ENCODE peak calls at places on chromosomes 2 and 18, in five cellular contexts. O is cardiac fibroblast, S is dorsolateral prefrontal cortex, M is spleen, G is astrocyte. L is an unnamed sample.
A peak's percentile ranks its signal among the peaks of the same experiment; 100 is the strongest.

GRCh38 chr18:62398291-62398690 is 73.2 kb downstream of the TNFRSF11A start:
- DNase-seq in O (no peak), M (no peak), G (no peak), S (no peak), L (no peak)

GRCh38 chr2:13660231-13660630 is 943.5 kb downstream of the TRIB2 start:
- DNase-seq in M (no peak), O (no peak), G (no peak), S (no peak), L (no peak)

GRCh38 chr2:47903781-47904447 is 2.4 kb downstream of the FBXO11 start:
- DNase-seq in S (no peak), M (no peak), G (no peak), O (no peak), L (no peak)

GRCh38 chr2:23627236-23627990 is 242.4 kb downstream of the KLHL29 start:
- DNase-seq in M (peak; percentile 46), S (no peak), G (no peak), O (no peak), L (no peak)

GRCh38 chr2:43370705-43371104 is 144.3 kb upstream of the ZFP36L2 start:
- DNase-seq in S (no peak), O (peak; percentile 54), M (no peak), G (peak; percentile 65), L (no peak)

GRCh38 chr2:128689971-128690370 is 371.3 kb upstream of the HS6ST1 start:
- DNase-seq in S (no peak), O (no peak), M (no peak), G (no peak), L (no peak)

GRCh38 chr2:8103085-8103708 is 578.7 kb upstream of the ID2 start:
- DNase-seq in G (no peak), O (no peak), S (no peak), M (no peak), L (peak; percentile 46)

GRCh38 chr2:108288534-108289106 is at the start of gene SULT1C2:
- DNase-seq in G (peak; percentile 40), O (no peak), M (no peak), S (no peak), L (no peak)

GRCh38 chr2:138866797-138867196 is 86.6 kb upstream of the NXPH2 start:
- DNase-seq in G (no peak), S (no peak), M (no peak), O (no peak), L (no peak)

GRCh38 chr2:69185807-69186206 is 172.8 kb downstream of the ANTXR1 start:
- DNase-seq in S (no peak), O (no peak), G (no peak), M (no peak), L (no peak)

GRCh38 chr2:157492189-157492773 is 48.4 kb upstream of the CYTIP start:
- DNase-seq in G (peak; percentile 30), M (peak; percentile 85), S (peak; percentile 74), O (peak; percentile 75), L (no peak)

GRCh38 chr2:237726401-237726830 is 72.2 kb upstream of the RBM44 start:
- DNase-seq in G (peak; percentile 83), S (no peak), M (no peak), O (peak; percentile 84), L (peak; percentile 87)

GRCh38 chr2:240255811-240256703 is 115.6 kb upstream of the OTOS start:
- DNase-seq in S (no peak), G (peak; percentile 20), M (peak; percentile 56), O (no peak), L (no peak)

GRCh38 chr2:75494137-75494769 is 66.5 kb downstream of the EVA1A start:
- DNase-seq in S (no peak), G (no peak), O (peak; percentile 3), M (no peak), L (no peak)

GRCh38 chr2:40415391-40415790 is 36.5 kb downstream of the SLC8A1 start:
- DNase-seq in G (no peak), M (no peak), O (no peak), S (no peak), L (no peak)

GRCh38 chr2:236705295-236706114 is 135.9 kb downstream of the ACKR3 start:
- DNase-seq in S (no peak), M (no peak), O (no peak), G (no peak), L (no peak)

GRCh38 chr2:113112438-113112837 is 15.0 kb upstream of the IL1RN start:
- DNase-seq in O (no peak), S (no peak), G (no peak), M (no peak), L (no peak)

GRCh38 chr2:148978736-148979135 is 59.8 kb upstream of the LYPD6B start:
- DNase-seq in G (no peak), O (peak; percentile 24), M (no peak), S (no peak), L (no peak)

GRCh38 chr2:161416294-161416632 is at the start of gene TBR1:
- DNase-seq in O (no peak), M (no peak), G (no peak), S (no peak), L (no peak)

GRCh38 chr2:161415041-161415440 is 1.1 kb upstream of the TBR1 start:
- DNase-seq in S (no peak), M (no peak), G (no peak), O (no peak), L (no peak)

GRCh38 chr2:161416633-161417427 is 733 bp downstream of the TBR1 start:
- DNase-seq in S (no peak), M (no peak), G (no peak), O (no peak), L (no peak)

GRCh38 chr2:161414385-161415040 is 1.6 kb upstream of the TBR1 start:
- DNase-seq in O (peak; percentile 29), G (peak; percentile 20), S (peak; percentile 70), M (peak; percentile 76), L (no peak)

GRCh38 chr2:161415467-161416293 is 417 bp upstream of the TBR1 start:
- DNase-seq in G (no peak), O (no peak), S (no peak), M (no peak), L (no peak)
- H3K4me3 ChIP-seq in G (no peak overlapping the region), O (no peak overlapping the region), S (peak overlapping the region; percentile 65), M (peak overlapping the region; percentile 69), L (peak overlapping the region; percentile 43)

GRCh38 chr2:38700113-38700780 is 34.3 kb downstream of the GALM start:
- DNase-seq in O (no peak), G (no peak), S (no peak), M (no peak), L (no peak)
- H3K4me3 ChIP-seq in O (no peak overlapping the region), G (no peak overlapping the region), S (no peak overlapping the region), M (peak overlapping the region; percentile 2), L (no peak overlapping the region)

GRCh38 chr2:207619764-207620203 is 5.4 kb downstream of the METTL21A start:
- DNase-seq in M (no peak), O (no peak), G (no peak), S (no peak), L (no peak)

GRCh38 chr2:207614824-207615223 is 10.4 kb downstream of the METTL21A start:
- DNase-seq in S (no peak), O (no peak), G (no peak), M (no peak), L (no peak)

GRCh38 chr2:207621640-207622039 is 3.6 kb downstream of the METTL21A start:
- DNase-seq in O (no peak), M (no peak), S (no peak), G (no peak), L (no peak)

GRCh38 chr2:207616185-207616584 is 9.0 kb downstream of the METTL21A start:
- DNase-seq in S (no peak), G (peak; percentile 53), M (no peak), O (peak; percentile 18), L (no peak)

GRCh38 chr2:207617011-207617671 is 8.1 kb downstream of the METTL21A start:
- DNase-seq in M (no peak), G (peak; percentile 90), O (peak; percentile 77), S (no peak), L (no peak)
- H3K4me3 ChIP-seq in M (no peak overlapping the region), G (peak overlapping the region; percentile 30), O (no peak overlapping the region), S (no peak overlapping the region), L (no peak overlapping the region)

GRCh38 chr2:85275984-85276540 is 51.7 kb downstream of the TGOLN2 start:
- DNase-seq in S (no peak), M (no peak), G (no peak), O (no peak), L (no peak)
- H3K4me3 ChIP-seq in S (no peak overlapping the region), M (no peak overlapping the region), G (no peak overlapping the region), O (no peak overlapping the region), L (no peak overlapping the region)

DNA sequence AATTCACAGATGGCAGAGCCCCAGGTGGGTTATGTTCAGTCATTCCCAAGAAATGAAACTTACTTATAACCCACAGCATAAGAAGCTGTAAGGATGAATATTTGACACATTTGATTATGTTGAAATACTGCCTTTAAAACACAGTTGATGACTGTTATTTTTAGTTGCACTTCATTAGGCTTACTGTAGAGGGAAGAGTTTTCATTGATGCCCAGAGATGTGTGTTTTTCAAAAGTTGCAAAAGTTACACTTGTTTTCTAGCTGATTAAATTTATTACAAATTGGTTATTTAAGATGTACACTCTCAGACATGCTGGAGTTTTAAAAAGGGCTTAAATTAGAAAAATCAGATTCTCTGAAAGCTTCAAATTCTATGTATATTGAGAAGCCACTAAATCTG is 506.1 kb downstream of the PARD3B start:
- DNase-seq in G (no peak), S (no peak), M (no peak), O (no peak), L (no peak)
- H3K4me3 ChIP-seq in G (no peak overlapping the region), S (no peak overlapping the region), M (no peak overlapping the region), O (no peak overlapping the region), L (no peak overlapping the region)

GRCh38 chr2:216695401-216695821 is at the start of gene IGFBP5:
- DNase-seq in S (peak; percentile 73), M (no peak), O (peak; percentile 92), G (peak; percentile 85), L (no peak)
- H3K4me3 ChIP-seq in S (peak within 1 kb of the TSS; percentile 64), M (peak within 1 kb of the TSS; percentile 68), O (peak within 1 kb of the TSS; percentile 46), G (peak within 1 kb of the TSS; percentile 93), L (peak within 1 kb of the TSS; percentile 14)

GRCh38 chr2:180219471-180219870 is 212.4 kb upstream of the CWC22 start:
- DNase-seq in M (no peak), G (peak; percentile 82), S (no peak), O (peak; percentile 39), L (no peak)

GRCh38 chr2:180225118-180225517 is 218.0 kb upstream of the CWC22 start:
- DNase-seq in G (no peak), M (no peak), O (no peak), S (no peak), L (no peak)

GRCh38 chr2:180227461-180227860 is 220.4 kb upstream of the CWC22 start:
- DNase-seq in G (no peak), O (peak; percentile 62), S (no peak), M (no peak), L (no peak)

GRCh38 chr2:180222642-180223041 is 215.5 kb upstream of the CWC22 start:
- DNase-seq in M (no peak), O (peak; percentile 94), G (peak; percentile 91), S (no peak), L (no peak)
- H3K4me3 ChIP-seq in M (no peak overlapping the region), O (no peak overlapping the region), G (no peak overlapping the region), S (no peak overlapping the region), L (no peak overlapping the region)

L was measured in LNCaP clone FGC.